ENCODE peak calls at places on chromosomes 11 and 22, in ten cellular contexts. K is H1, H is mesendoderm, N is ovary, L is hepatocyte, P is H9, V is esophagus squamous epithelium, Y is SJSA1, R is tibial artery, W is upper lobe of right lung. X is an unnamed sample. For H3K4me1, the result is how much of the 10 kb centered on the place peaks cover.

GRCh38 chr11:35214792-35215193 is 75.8 kb downstream of the CD44 start:
- DNase-seq in K (no peak), H (peak), N (no peak), L (no peak), P (peak), V (no peak), Y (peak), R (no peak), W (no peak), X (peak)

GRCh38 chr22:37560682-37561208 is 465 bp downstream of the CDC42EP1 start:
- DNase-seq in K (no peak), H (peak), N (peak), L (peak), P (peak), V (no peak), Y (peak), R (no peak), W (peak), X (no peak)

GRCh38 chr11:119618208-119618909 is 110.6 kb downstream of the NECTIN1 start:
- DNase-seq in K (no peak), H (peak), N (no peak), L (no peak), P (peak), V (no peak), Y (no peak), R (peak), W (no peak), X (no peak)

GRCh38 chr22:23383491-23384450 is 196.3 kb downstream of the IGLL1 start:
- DNase-seq in K (peak), H (peak), N (peak), L (peak), P (peak), V (no peak), Y (no peak), R (peak), W (peak), X (no peak)

GRCh38 chr11:3840870-3841425 is at the start of gene RHOG:
- DNase-seq in K (peak), H (peak), N (peak), L (peak), P (peak), V (peak), Y (no peak), R (peak), W (peak), X (no peak)

GRCh38 chr11:123357990-123358827 is 71.9 kb upstream of the GRAMD1B start:
- DNase-seq in K (peak), H (peak), N (no peak), L (peak), P (peak), V (no peak), Y (no peak), R (no peak), W (no peak), X (no peak)

GRCh38 chr11:47189100-47189834 is 3.0 kb upstream of the PACSIN3 start:
- DNase-seq in K (no peak), H (no peak), N (no peak), L (peak), P (no peak), V (no peak), Y (peak), R (no peak), W (no peak), X (peak)

GRCh38 chr11:27718853-27719574 is 18.8 kb upstream of the BDNF start:
- DNase-seq in K (peak), H (peak), N (no peak), L (peak), P (peak), V (no peak), Y (peak), R (peak), W (peak), X (no peak)

GRCh38 chr11:123082977-123083376 is 21.0 kb upstream of the HSPA8 start:
- DNase-seq in K (no peak), H (no peak), N (no peak), L (no peak), P (no peak), V (no peak), Y (no peak), R (no peak), W (no peak), X (no peak)

GRCh38 chr11:12244156-12244555 is 133.2 kb upstream of the PARVA start:
- DNase-seq in K (no peak), H (no peak), N (no peak), L (no peak), P (no peak), V (no peak), Y (no peak), R (no peak), W (no peak), X (no peak)

DNA sequence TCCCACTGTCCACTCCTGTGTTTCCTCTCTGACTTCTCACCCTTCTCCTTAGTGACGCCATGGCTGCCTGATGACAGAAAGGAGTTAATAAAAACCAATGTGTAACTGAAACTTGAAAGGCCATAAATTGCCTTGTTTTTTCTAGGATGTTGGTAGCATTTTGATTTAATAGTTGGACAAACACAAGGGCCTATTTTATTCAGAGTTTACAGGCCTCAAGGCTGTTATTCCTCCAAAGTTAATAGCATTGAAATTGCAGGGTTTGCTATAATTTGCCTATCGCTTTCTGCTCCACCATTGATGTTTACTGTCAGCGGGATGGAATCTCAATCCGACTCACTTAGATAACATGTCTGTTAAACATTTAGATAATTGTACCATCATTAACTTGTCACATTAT is 95.4 kb upstream of the NNMT start:
- DNase-seq in K (no peak), H (no peak), N (no peak), L (no peak), P (no peak), V (no peak), Y (no peak), R (no peak), W (no peak), X (no peak)
- H3K4me1 ChIP-seq in K (under half), H (under half), N (under half), L (under half), P (under half), V (half or more), Y (under half), R (half or more), W (half or more), X (under half)

DNA sequence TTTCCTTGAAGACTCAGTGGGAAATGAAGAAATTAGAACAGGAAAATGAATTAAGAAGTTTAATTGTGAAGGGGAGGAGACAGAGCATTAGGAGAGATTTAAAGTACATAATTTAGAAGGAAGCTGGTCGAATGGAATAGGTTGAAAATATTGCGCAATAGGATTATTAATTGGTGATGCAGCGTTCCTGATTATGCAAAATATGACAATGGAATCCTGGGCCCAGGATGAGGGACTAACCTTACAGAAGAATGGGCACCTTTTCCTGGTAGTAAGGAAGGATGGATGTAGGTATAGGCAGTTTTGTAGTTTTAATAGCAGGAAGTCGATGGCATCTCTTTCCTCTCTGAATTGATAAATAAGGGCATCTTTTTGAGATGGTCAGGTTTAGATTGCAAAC is 7.8 kb downstream of the TTC12 start:
- DNase-seq in K (no peak), H (no peak), N (no peak), L (no peak), P (no peak), V (no peak), Y (no peak), R (no peak), W (no peak), X (no peak)
- H3K4me1 ChIP-seq in K (under half), H (under half), N (under half), L (under half), P (under half), V (under half), Y (under half), R (under half), W (under half), X (under half)

GRCh38 chr11:71951741-71952310 is 23.0 kb downstream of the RNF121 start:
- DNase-seq in K (no peak), H (no peak), N (no peak), L (no peak), P (no peak), V (no peak), Y (no peak), R (no peak), W (no peak), X (no peak)

DNA sequence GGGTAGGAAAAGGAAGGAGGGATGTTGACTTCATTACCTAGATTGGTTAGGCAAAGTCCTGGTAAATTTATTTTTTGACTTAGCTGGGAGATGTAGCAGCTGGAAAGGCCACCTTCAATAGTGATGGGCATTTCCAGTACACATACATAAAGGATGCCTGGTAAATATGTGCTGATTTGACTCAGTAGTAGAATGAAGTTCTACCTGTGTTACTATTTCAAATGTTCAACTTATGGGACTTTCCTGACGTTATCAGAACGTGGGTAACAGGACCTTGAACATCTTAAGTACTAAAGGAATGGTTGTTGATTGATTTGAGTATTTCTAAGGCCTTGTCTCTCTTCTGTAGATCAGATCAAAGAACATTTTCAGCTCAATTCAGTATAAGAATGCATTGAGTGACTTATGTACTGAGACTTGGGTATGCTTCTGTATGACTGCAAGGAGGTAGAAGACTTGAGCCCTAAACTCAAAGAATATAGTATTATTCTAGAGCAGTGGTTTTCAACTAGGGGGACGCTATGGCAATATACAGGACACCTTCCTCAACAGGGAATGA is 27.1 kb downstream of the RNF121 start:
- DNase-seq in K (no peak), H (no peak), N (no peak), L (no peak), P (no peak), V (no peak), Y (no peak), R (no peak), W (no peak), X (no peak)
- H3K4me1 ChIP-seq in K (under half), H (under half), N (under half), L (under half), P (under half), V (under half), Y (under half), R (under half), W (under half), X (under half)

DNA sequence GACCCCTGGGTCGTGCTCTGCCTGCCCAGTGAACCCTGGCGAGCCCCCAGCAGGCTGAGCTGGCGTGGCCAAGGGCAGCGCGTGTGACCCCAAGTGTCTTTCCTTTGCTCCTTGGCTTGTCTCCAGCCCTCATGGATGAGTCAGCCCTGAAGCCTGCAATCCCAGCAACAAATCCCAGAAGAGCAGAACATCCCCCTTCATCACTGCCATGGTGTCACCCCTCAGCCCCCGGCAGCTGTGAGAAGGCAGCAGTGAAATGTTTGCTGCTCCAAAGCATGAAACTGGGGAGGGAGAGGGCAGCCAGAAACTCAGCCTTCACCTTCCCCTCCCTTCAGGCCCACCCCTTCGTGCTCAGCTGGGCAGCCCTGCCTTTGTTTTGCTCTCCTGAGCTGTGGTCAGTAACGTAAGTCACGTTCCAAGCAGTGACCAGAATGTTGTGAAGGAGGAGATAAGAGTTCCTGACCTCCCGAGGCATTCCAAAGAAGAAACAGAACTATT is 29.8 kb downstream of the ADAMTS15 start:
- DNase-seq in K (peak), H (peak), N (peak), L (peak), P (no peak), V (no peak), Y (peak), R (peak), W (no peak), X (peak)
- H3K4me1 ChIP-seq in K (under half), H (under half), N (under half), L (under half), P (under half), V (under half), Y (under half), R (half or more), W (under half), X (under half)

DNA sequence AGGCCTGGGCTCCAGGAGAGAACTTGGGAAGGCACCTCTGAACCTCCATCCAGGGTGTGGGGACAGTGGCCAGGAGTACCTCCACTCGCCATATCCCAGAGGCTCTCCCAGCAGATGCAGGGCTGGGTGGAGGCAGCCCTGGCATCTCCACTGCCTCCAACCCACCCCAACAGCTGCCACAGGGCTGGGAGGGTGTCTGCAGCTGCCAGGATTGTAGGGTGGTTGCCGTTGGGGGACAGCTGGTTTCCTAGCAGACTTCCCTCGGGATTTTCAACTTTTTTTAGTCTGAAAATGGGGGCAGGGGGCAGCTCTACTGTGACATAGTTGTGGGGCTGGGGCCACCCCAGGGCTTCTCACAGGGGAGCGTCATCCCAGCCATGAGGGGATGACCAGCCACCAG is 9.7 kb downstream of the PRR5 start:
- DNase-seq in K (no peak), H (no peak), N (no peak), L (no peak), P (no peak), V (no peak), Y (no peak), R (no peak), W (no peak), X (no peak)
- H3K4me1 ChIP-seq in K (under half), H (under half), N (under half), L (under half), P (under half), V (under half), Y (under half), R (under half), W (under half), X (under half)

GRCh38 chr11:121464352-121464946 is 11.7 kb upstream of the SORL1-AS1 start:
- DNase-seq in K (no peak), H (peak), N (peak), L (peak), P (peak), V (no peak), Y (peak), R (peak), W (no peak), X (peak)

GRCh38 chr11:121463689-121464335 is 11.0 kb upstream of the SORL1-AS1 start:
- DNase-seq in K (no peak), H (no peak), N (no peak), L (no peak), P (no peak), V (no peak), Y (no peak), R (no peak), W (no peak), X (no peak)

GRCh38 chr11:121466063-121466794 is 13.5 kb upstream of the SORL1-AS1 start:
- DNase-seq in K (peak), H (peak), N (peak), L (peak), P (peak), V (no peak), Y (no peak), R (peak), W (peak), X (peak)

GRCh38 chr11:121467965-121468364 is 15.2 kb upstream of the SORL1-AS1 start:
- DNase-seq in K (no peak), H (no peak), N (no peak), L (no peak), P (no peak), V (no peak), Y (no peak), R (no peak), W (no peak), X (no peak)

GRCh38 chr11:121465709-121466062 is 12.9 kb upstream of the SORL1-AS1 start:
- DNase-seq in K (no peak), H (no peak), N (no peak), L (peak), P (no peak), V (no peak), Y (no peak), R (no peak), W (no peak), X (no peak)
- H3K4me1 ChIP-seq in K (under half), H (under half), N (under half), L (under half), P (under half), V (half or more), Y (under half), R (half or more), W (under half), X (half or more)